ENCODE peak calls at places on chromosomes 7 and 10, in five cellular contexts. H is cardiac fibroblast, L is frontal cortex, Q is MCF 10A, O is RWPE1. N is an unnamed sample.

GRCh38 chr10:127293640-127294039 is 97.2 kb upstream of the INSYN2A start:
- DNase-seq in Q (no peak), H (peak), O (no peak), L (no peak), N (no peak)

GRCh38 chr10:70227548-70228320 is 5.5 kb downstream of the PPA1 start:
- DNase-seq in L (no peak), H (peak), O (no peak), Q (peak), N (no peak)

GRCh38 chr7:102728-103127 is 89.6 kb upstream of the FAM20C start:
- DNase-seq in L (no peak), Q (no peak), H (no peak), O (no peak), N (no peak)

GRCh38 chr10:50992972-50993766 is 81.1 kb upstream of the PRKG1 start:
- DNase-seq in Q (no peak), H (peak), L (no peak), O (no peak), N (no peak)

GRCh38 chr10:3779146-3779707 is 5.8 kb downstream of the KLF6 start:
- DNase-seq in H (no peak), O (no peak), L (no peak), Q (peak), N (no peak)

GRCh38 chr10:43942096-43942885 is 293.6 kb upstream of the ZNF32 start:
- DNase-seq in O (no peak), L (no peak), H (no peak), Q (no peak), N (no peak)

GRCh38 chr10:71089162-71089561 is 123.2 kb upstream of the UNC5B start:
- DNase-seq in Q (no peak), O (no peak), H (no peak), L (no peak), N (peak)

GRCh38 chr7:152674860-152675760 is 831 bp downstream of the XRCC2 start:
- DNase-seq in O (peak), H (peak), Q (peak), L (no peak), N (no peak)

GRCh38 chr10:47261121-47261520 is 38.9 kb upstream of the GDF10 start:
- DNase-seq in O (no peak), L (no peak), H (no peak), Q (no peak), N (no peak)

GRCh38 chr10:18594574-18595156 is 56.7 kb downstream of the NSUN6 start:
- DNase-seq in H (no peak), Q (peak), L (no peak), O (no peak), N (no peak)

GRCh38 chr10:129967579-129968019 is 3.5 kb upstream of the EBF3 start:
- DNase-seq in O (no peak), H (no peak), Q (no peak), L (peak), N (no peak)

N was measured in D721Med.